ENCODE peak calls at places on chromosomes 13 and 19, in four cellular contexts. Z is A549, C is tibial nerve, D is IMR-90. N is an unnamed sample. For H3K4me1, the result is how much of the 10 kb centered on the place peaks cover.

GRCh38 chr13:101875091-101875490 is 422.6 kb downstream of the ITGBL1 start:
- DNase-seq in Z (no peak), C (no peak), D (no peak), N (no peak)

GRCh38 chr19:49820125-49820524 is 2.0 kb downstream of the MED25 start:
- DNase-seq in Z (no peak), C (no peak), D (no peak), N (no peak)

GRCh38 chr19:11506101-11506555 is 489 bp upstream of the ZNF653 start:
- DNase-seq in Z (no peak), C (no peak), D (no peak), N (no peak)

GRCh38 chr13:27487776-27488175 is 37.4 kb upstream of the MTIF3 start:
- DNase-seq in Z (no peak), C (no peak), D (no peak), N (peak)

GRCh38 chr19:30407310-30407709 is 35.1 kb downstream of the ZNF536 start:
- DNase-seq in Z (no peak), C (no peak), D (no peak), N (no peak)

GRCh38 chr19:2394669-2395292 is 32.6 kb downstream of the TIMM13 start:
- DNase-seq in Z (no peak), C (no peak), D (no peak), N (no peak)

GRCh38 chr19:9353011-9353410 is 9.8 kb upstream of the ZNF177 start:
- DNase-seq in Z (no peak), C (no peak), D (no peak), N (no peak)

GRCh38 chr13:37446503-37446902 is 152.1 kb downstream of the POSTN start:
- DNase-seq in Z (no peak), C (no peak), D (peak), N (no peak)

GRCh38 chr19:56170261-56170660 is 5.5 kb upstream of the GALP start:
- DNase-seq in Z (no peak), C (no peak), D (peak), N (no peak)

GRCh38 chr13:27658569-27658968 is 36.9 kb downstream of the POLR1D start:
- DNase-seq in Z (no peak), C (no peak), D (peak), N (no peak)

GRCh38 chr19:12665646-12666304 is 767 bp downstream of the MAN2B1 start:
- DNase-seq in Z (no peak), C (no peak), D (peak), N (no peak)

GRCh38 chr13:106617561-106617960 is 49.6 kb upstream of the ARGLU1 start:
- DNase-seq in Z (no peak), C (no peak), D (peak), N (no peak)

GRCh38 chr13:38210928-38211596 is 138.6 kb upstream of the UFM1 start:
- DNase-seq in Z (no peak), C (no peak), D (no peak), N (no peak)

GRCh38 chr19:12695997-12696365 is 450 bp downstream of the FBXW9 start:
- DNase-seq in Z (peak), C (no peak), D (no peak), N (no peak)

GRCh38 chr13:60335531-60335930 is 61.5 kb upstream of the TDRD3 start:
- DNase-seq in Z (no peak), C (no peak), D (peak), N (no peak)

GRCh38 chr13:83824561-83824960 is 57.7 kb downstream of the SLITRK1 start:
- DNase-seq in Z (no peak), C (no peak), D (no peak), N (no peak)

GRCh38 chr13:98994896-98995295 is 17.0 kb upstream of the DOCK9 start:
- DNase-seq in Z (no peak), C (no peak), D (no peak), N (no peak)

GRCh38 chr19:9972103-9972502 is 35.8 kb upstream of the OLFM2 start:
- DNase-seq in Z (no peak), C (no peak), D (no peak), N (no peak)

GRCh38 chr13:82654851-82655517 is 1227.3 kb downstream of the SLITRK1 start:
- DNase-seq in Z (no peak), C (peak), D (peak), N (peak)

GRCh38 chr19:33950141-33950805 is 153.6 kb downstream of the KCTD15 start:
- DNase-seq in Z (no peak), C (no peak), D (no peak), N (no peak)

GRCh38 chr19:35901854-35902661 is at the start of gene HCST:
- DNase-seq in Z (no peak), C (no peak), D (peak), N (no peak)

GRCh38 chr13:113976711-113977684 is 3.1 kb upstream of the C13orf46 start:
- DNase-seq in Z (peak), C (no peak), D (peak), N (peak)

GRCh38 chr13:63938851-63939250 is 2523.2 kb upstream of the PCDH20 start:
- DNase-seq in Z (no peak), C (no peak), D (peak), N (no peak)

GRCh38 chr19:49911381-49912145 is 14.9 kb upstream of the IL4I1 start:
- DNase-seq in Z (no peak), C (no peak), D (peak), N (no peak)

GRCh38 chr19:57667220-57667619 is 1.5 kb upstream of the ZSCAN4 start:
- DNase-seq in Z (no peak), C (no peak), D (no peak), N (no peak)

GRCh38 chr19:51808333-51808986 is 13.5 kb downstream of the FPR3 start:
- DNase-seq in Z (no peak), C (no peak), D (no peak), N (no peak)

GRCh38 chr19:51359294-51359693 is 6.9 kb downstream of the ETFB start:
- DNase-seq in Z (no peak), C (no peak), D (peak), N (no peak)

GRCh38 chr13:30145709-30146367 is 161.5 kb downstream of the KATNAL1 start:
- DNase-seq in Z (no peak), C (no peak), D (no peak), N (no peak)

GRCh38 chr19:35665604-35666003 is 713 bp upstream of the UPK1A start:
- DNase-seq in Z (no peak), C (no peak), D (no peak), N (peak)

GRCh38 chr13:105874808-105875207 is 660.7 kb downstream of the EFNB2 start:
- DNase-seq in Z (no peak), C (no peak), D (no peak), N (no peak)

GRCh38 chr19:57754091-57754673 is 7.6 kb downstream of the ZNF776 start:
- DNase-seq in Z (no peak), C (no peak), D (no peak), N (no peak)

GRCh38 chr13:30526612-30527217 is 61.0 kb upstream of the HMGB1 start:
- DNase-seq in Z (no peak), C (no peak), D (peak), N (no peak)

GRCh38 chr19:10690351-10690781 is 10.9 kb upstream of the QTRT1 start:
- DNase-seq in Z (no peak), C (peak), D (peak), N (no peak)

GRCh38 chr13:113607056-113607455 is 22.5 kb downstream of the TFDP1 start:
- DNase-seq in Z (no peak), C (no peak), D (no peak), N (no peak)

GRCh38 chr19:4817467-4818277 is 13.8 kb downstream of the TICAM1 start:
- DNase-seq in Z (no peak), C (no peak), D (no peak), N (no peak)
- TF ChIP-seq POLR2A in Z (no peak), C (no peak), D (no peak), N (no peak)

DNA sequence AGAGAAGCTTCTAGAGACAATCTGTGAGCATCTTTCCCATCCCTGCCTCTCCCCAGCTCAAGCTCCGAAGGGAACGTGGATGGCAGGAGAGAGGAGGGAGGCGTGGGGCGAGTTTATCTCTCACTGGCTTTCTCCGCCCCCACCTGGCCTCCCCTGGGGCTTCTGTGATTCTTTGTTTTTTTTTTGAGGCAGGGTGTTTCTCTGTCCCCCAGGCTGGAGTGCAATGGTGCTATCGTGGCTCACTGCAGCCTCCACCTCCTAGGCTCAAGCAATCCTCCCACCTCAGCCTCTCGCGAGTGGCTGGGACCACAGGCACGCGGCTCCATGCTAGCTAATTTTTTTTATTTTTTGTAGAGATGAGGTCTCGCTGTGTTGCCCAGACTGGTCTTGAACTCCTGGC is 23.0 kb downstream of the EFNA2 start:
- DNase-seq in Z (no peak), C (no peak), D (no peak), N (no peak)
- TF ChIP-seq CTCF in Z (no peak), C (no peak), D (no peak), N (no peak)

DNA sequence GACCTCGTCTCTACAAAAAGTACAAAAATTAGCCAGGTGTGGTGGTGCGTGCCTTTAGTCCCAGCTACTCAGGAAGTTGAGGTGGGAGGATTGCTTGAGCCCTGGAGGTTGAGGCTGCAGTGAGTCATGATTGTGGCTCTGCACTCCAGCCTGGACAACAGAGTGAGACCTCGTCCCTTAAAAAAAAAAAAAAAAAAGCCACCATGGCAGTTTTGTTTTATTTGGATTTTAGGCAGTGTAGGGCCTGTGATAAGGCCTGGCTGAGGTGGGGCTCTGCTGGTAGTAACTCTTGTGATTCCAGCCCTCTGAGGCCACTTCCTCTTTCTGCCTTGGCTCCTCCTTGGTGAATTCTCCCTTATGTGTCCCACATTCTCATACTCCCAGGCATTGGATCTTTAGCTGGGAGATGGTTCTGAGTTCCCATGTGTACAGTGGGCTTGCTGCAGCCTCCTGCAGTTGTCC is 39.2 kb downstream of the GATAD2A start:
- DNase-seq in Z (no peak), C (no peak), D (peak), N (no peak)
- H3K4me1 ChIP-seq in Z (under half), C (under half), D (under half), N (under half)

GRCh38 chr19:46659151-46660007 is 1.6 kb downstream of the DACT3 start:
- DNase-seq in Z (peak), C (peak), D (no peak), N (peak)

GRCh38 chr19:46660601-46661019 is 372 bp downstream of the DACT3 start:
- DNase-seq in Z (no peak), C (no peak), D (no peak), N (no peak)

GRCh38 chr19:46661020-46661731 is at the start of gene DACT3:
- DNase-seq in Z (peak), C (peak), D (peak), N (peak)

GRCh38 chr19:46660008-46660517 is 919 bp downstream of the DACT3 start:
- DNase-seq in Z (no peak), C (no peak), D (no peak), N (peak)

DNA sequence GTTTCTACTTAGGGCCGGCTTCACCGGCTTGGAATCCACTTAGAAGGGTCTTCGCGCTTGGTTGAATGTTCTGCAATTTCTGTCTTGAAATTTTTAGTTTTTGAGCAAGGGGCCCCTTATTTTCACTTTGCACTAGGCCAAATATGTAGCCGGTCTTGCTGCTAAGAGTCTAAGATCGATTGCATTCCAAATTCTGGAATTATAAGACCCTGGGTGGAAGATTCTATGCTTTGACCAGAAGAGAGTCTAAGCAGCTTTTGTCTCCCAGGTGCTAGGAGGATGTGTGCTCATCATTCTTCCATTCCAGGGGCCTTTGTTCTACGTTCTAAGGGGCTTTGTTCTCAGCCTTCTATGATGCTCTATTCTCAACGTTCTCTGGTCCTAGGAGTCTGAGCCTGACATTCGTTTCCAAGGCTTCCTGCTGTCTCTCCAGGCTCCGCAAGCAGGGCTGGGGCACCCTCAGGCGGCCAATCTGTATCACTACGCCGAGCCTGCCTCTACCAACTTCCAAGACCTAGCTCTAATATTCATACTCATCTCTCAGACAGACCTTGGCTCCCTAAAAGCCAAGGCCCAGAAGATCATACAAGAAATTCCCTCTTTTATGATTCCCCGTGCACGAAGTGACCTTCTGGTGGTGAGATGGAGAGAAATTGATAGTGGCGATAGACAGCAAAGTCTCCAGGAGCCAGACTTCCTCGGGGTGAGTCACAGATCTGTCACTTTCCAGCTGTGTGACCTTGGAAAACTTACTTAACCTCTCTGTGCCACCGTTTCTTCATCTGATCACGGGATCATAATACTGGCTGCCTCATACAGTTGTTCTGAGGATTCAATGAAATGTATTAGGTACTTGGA is 982 bp upstream of the DACT3 start:
- DNase-seq in Z (peak), C (peak), D (peak), N (peak)
- TF ChIP-seq POLR2A in Z (no peak), C (no peak), D (no peak), N (no peak)